ENCODE peak calls at places on chromosomes 13 and 19, in six cellular contexts. E is ovary, V is NCI-H1436, T is neural crest cell, S is RPMI7951, C is left colon. A is an unnamed sample.

GRCh38 chr19:16893686-16893990 is 4.8 kb downstream of the F2RL3 start:
- DNase-seq in E (no peak), V (no peak), T (no peak), S (no peak), C (peak), A (no peak)

GRCh38 chr19:17052439-17052838 is 22.8 kb downstream of the HAUS8 start:
- DNase-seq in E (peak), V (peak), T (peak), S (peak), C (peak), A (peak)

GRCh38 chr13:106484755-106485193 is 50.7 kb downstream of the EFNB2 start:
- DNase-seq in E (no peak), V (no peak), T (no peak), S (peak), C (no peak), A (peak)

GRCh38 chr19:31349160-31349881 is at the start of gene TSHZ3:
- DNase-seq in E (peak), V (no peak), T (peak), S (peak), C (peak), A (no peak)

GRCh38 chr13:67285611-67286010 is 55.5 kb upstream of the PCDH9 start:
- DNase-seq in E (no peak), V (no peak), T (no peak), S (no peak), C (no peak), A (no peak)

GRCh38 chr19:32676186-32676894 is 692 bp downstream of the RGS9BP start:
- DNase-seq in E (no peak), V (no peak), T (no peak), S (no peak), C (peak), A (no peak)

GRCh38 chr13:49791214-49791752 is 1.2 kb downstream of the KPNA3 start:
- DNase-seq in E (no peak), V (no peak), T (no peak), S (peak), C (peak), A (peak)

GRCh38 chr13:101417043-101417406 is 717 bp upstream of the NALCN start:
- DNase-seq in E (no peak), V (no peak), T (no peak), S (peak), C (no peak), A (no peak)

GRCh38 chr13:93635687-93636086 is 409.1 kb downstream of the GPC6 start:
- DNase-seq in E (no peak), V (no peak), T (no peak), S (peak), C (no peak), A (no peak)

GRCh38 chr19:42074513-42075363 is 1.2 kb upstream of the ZNF574 start:
- DNase-seq in E (peak), V (no peak), T (no peak), S (peak), C (peak), A (peak)

GRCh38 chr19:5470264-5470671 is 15.1 kb downstream of the ZNRF4 start:
- DNase-seq in E (no peak), V (no peak), T (no peak), S (no peak), C (peak), A (no peak)

GRCh38 chr19:38592940-38593339 is 24.8 kb downstream of the MAP4K1 start:
- DNase-seq in E (no peak), V (no peak), T (no peak), S (no peak), C (no peak), A (no peak)

GRCh38 chr19:45507864-45508680 is 793 bp downstream of the VASP start:
- DNase-seq in E (peak), V (peak), T (no peak), S (peak), C (peak), A (peak)

GRCh38 chr13:96191367-96191766 is 101.5 kb downstream of the HS6ST3 start:
- DNase-seq in E (no peak), V (peak), T (no peak), S (no peak), C (no peak), A (no peak)

GRCh38 chr13:49502954-49503353 is 7.2 kb downstream of the PHF11 start:
- DNase-seq in E (no peak), V (no peak), T (no peak), S (no peak), C (no peak), A (no peak)

GRCh38 chr13:108682714-108683113 is 53.3 kb downstream of the MYO16 start:
- DNase-seq in E (no peak), V (no peak), T (no peak), S (no peak), C (no peak), A (no peak)

GRCh38 chr19:53865523-53865917 is 2.2 kb upstream of the MYADM start:
- DNase-seq in E (no peak), V (no peak), T (no peak), S (no peak), C (no peak), A (no peak)

GRCh38 chr19:18683109-18683954 is at the start of gene CRTC1:
- DNase-seq in E (peak), V (peak), T (peak), S (peak), C (peak), A (peak)

GRCh38 chr13:48318714-48319457 is 15.3 kb downstream of the RB1 start:
- DNase-seq in E (no peak), V (no peak), T (no peak), S (no peak), C (peak), A (no peak)

GRCh38 chr13:77460195-77460594 is 75.3 kb upstream of the SCEL start:
- DNase-seq in E (no peak), V (no peak), T (no peak), S (no peak), C (peak), A (no peak)

GRCh38 chr19:35154535-35155406 is at the start of gene FXYD5:
- DNase-seq in E (peak), V (no peak), T (no peak), S (peak), C (peak), A (peak)

GRCh38 chr19:55503447-55504251 is 15.4 kb downstream of the SSC5D start:
- DNase-seq in E (peak), V (peak), T (peak), S (peak), C (peak), A (peak)

GRCh38 chr19:45890877-45891276 is 4.9 kb upstream of the IRF2BP1 start:
- DNase-seq in E (no peak), V (no peak), T (no peak), S (no peak), C (no peak), A (no peak)

GRCh38 chr13:98741741-98742435 is 10.6 kb downstream of the SLC15A1 start:
- DNase-seq in E (no peak), V (no peak), T (no peak), S (no peak), C (no peak), A (no peak)

GRCh38 chr13:50129065-50129922 is 114.0 kb downstream of the KCNRG start:
- DNase-seq in E (no peak), V (no peak), T (no peak), S (no peak), C (no peak), A (no peak)

GRCh38 chr19:1657632-1658445 is 5.4 kb upstream of the TCF3 start:
- DNase-seq in E (no peak), V (no peak), T (no peak), S (no peak), C (no peak), A (no peak)

GRCh38 chr13:25574437-25575426 is 203.0 kb downstream of the ATP8A2 start:
- DNase-seq in E (peak), V (peak), T (peak), S (peak), C (peak), A (peak)

A was measured in RPMI8226.